ENCODE peak calls at places on chromosomes 7 and 10, in nine cellular contexts. F is spleen, G is left ventricle myocardium inferior, M is AG09309, Z is cardiac muscle cell, C is mammary epithelial cell, Q is thoracic aorta, L is neural progenitor cell, B is uterus. T is an unnamed sample.

GRCh38 chr10:43756343-43756742 is 107.7 kb upstream of the ZNF32 start:
- DNase-seq in B (no peak), Q (no peak), F (no peak), C (no peak), L (no peak), M (no peak), Z (no peak), G (no peak), T (no peak)

GRCh38 chr7:142669074-142669654 is 80.1 kb upstream of the PRSS1 start:
- DNase-seq in F (no peak), G (no peak), Q (no peak), B (no peak), C (peak), M (no peak), Z (no peak), L (peak), T (no peak)

GRCh38 chr10:115129752-115130151 is 36.6 kb downstream of the ATRNL1 start:
- DNase-seq in B (no peak), Q (no peak), F (no peak), Z (peak), L (peak), C (peak), M (peak), G (no peak), T (no peak)

GRCh38 chr7:128167316-128167691 is 73.8 kb upstream of the LEP start:
- DNase-seq in F (no peak), Z (peak), G (no peak), M (no peak), C (peak), Q (no peak), L (peak), B (peak), T (no peak)

GRCh38 chr10:34715511-34716187 is 99.4 kb downstream of the PARD3 start:
- DNase-seq in M (no peak), B (no peak), Z (no peak), Q (no peak), C (no peak), G (no peak), L (no peak), F (no peak), T (no peak)

GRCh38 chr7:69652947-69653701 is 54.8 kb downstream of the AUTS2 start:
- DNase-seq in Z (no peak), C (no peak), L (no peak), M (no peak), F (no peak), B (no peak), G (no peak), Q (no peak), T (no peak)

GRCh38 chr10:78476156-78476555 is 442.5 kb downstream of the RPS24 start:
- DNase-seq in G (no peak), F (no peak), M (no peak), B (no peak), Q (no peak), Z (no peak), L (no peak), C (no peak), T (no peak)

GRCh38 chr7:36312064-36312914 is 77.4 kb upstream of the ANLN start:
- DNase-seq in M (no peak), F (peak), G (no peak), C (peak), Q (no peak), B (no peak), L (peak), Z (peak), T (no peak)

GRCh38 chr7:16504019-16504418 is 22.6 kb upstream of the LRRC72 start:
- DNase-seq in M (no peak), Q (no peak), G (no peak), L (no peak), C (no peak), Z (no peak), B (no peak), F (no peak), T (no peak)

DNA sequence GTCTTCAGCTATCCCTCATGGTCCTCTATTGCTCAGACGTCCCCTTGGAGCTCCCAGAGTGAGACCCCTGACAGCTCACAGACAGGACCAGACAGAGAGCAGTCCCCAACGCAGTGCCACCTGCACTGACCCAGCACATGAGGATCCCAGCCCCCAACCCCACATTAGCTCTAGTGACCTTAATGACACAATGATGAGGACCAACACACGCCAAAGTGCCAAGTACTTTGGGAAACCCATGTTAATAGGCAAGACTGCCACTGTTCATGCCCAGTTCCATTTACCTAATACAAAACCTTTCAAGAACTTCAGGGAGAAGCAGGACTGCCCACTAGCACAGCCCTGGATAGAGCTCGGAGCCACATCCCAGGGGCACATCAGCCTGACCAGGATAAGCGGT is 5.7 kb upstream of the GRB10 start:
- DNase-seq in F (no peak), Q (no peak), G (no peak), B (no peak), M (no peak), C (no peak), L (no peak), Z (no peak), T (no peak)
- H3K4me3 ChIP-seq in F (no peak), Q (no peak), G (no peak), B (no peak), M (no peak), C (no peak), L (no peak), Z (no peak), T (no peak)

GRCh38 chr10:22617516-22617915 is 96.9 kb downstream of the PIP4K2A start:
- DNase-seq in G (no peak), Q (no peak), L (no peak), C (no peak), M (no peak), B (no peak), Z (no peak), F (no peak), T (no peak)
- TF ChIP-seq CTCF in G (no peak), Q (no peak), L (peak), C (no peak), M (no peak), B (no peak), Z (peak), F (no peak), T (no peak)

GRCh38 chr7:143892527-143893300 is 9.3 kb downstream of the TCAF1 start:
- DNase-seq in C (peak), G (no peak), Z (peak), M (no peak), L (peak), B (no peak), Q (no peak), F (no peak), T (no peak)
- H3K4me3 ChIP-seq in C (no peak), G (no peak), Z (no peak), M (no peak), L (no peak), B (no peak), Q (no peak), F (no peak), T (no peak)

DNA sequence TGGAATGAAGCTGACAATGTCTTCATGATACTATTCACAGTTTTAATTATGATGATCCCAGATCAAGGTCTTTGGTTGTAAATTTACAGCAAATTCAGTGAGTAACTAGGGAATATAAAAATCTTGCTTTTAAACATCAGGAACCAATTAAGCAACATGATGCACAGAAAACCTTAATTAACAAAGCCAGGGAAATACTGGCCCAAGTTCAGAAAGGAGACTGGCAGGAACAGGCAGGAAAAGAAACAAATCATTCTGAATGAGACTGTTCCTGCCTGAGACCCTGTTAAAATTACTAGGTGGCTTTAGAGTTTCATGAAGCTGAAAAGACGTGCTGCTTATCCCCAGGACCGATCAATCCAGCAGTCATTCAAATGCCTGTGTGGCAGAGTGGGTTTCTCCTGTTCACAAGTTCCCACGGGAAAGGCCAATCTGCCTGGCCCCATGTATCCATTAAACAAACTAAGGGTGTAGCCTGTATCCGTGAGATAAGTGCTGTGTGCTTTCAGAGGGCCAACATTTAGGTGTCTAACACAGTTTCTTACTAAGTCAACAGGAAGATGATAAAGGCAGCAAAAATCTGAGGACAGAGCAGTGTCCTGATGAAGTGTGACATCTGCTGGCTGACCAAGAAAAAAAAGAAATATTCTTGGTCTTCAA is 34.4 kb downstream of the PUS7 start:
- DNase-seq in C (peak), M (peak), F (no peak), Z (no peak), L (peak), Q (no peak), G (no peak), B (no peak), T (peak)
- TF ChIP-seq CTCF in C (peak), M (peak), F (peak), Z (peak), L (peak), Q (no peak), G (peak), B (no peak), T (peak)

GRCh38 chr7:29189743-29190201 is 4.8 kb upstream of the CHN2 start:
- DNase-seq in Z (peak), C (peak), M (no peak), G (peak), L (peak), F (peak), Q (no peak), B (peak), T (no peak)
- H3K4me3 ChIP-seq in Z (no peak), C (no peak), M (no peak), G (no peak), L (peak), F (no peak), Q (no peak), B (no peak), T (no peak)

GRCh38 chr10:15485027-15485426 is 113.9 kb upstream of the FAM171A1 start:
- DNase-seq in B (no peak), M (no peak), G (no peak), C (no peak), Q (no peak), F (no peak), Z (no peak), L (no peak), T (no peak)

GRCh38 chr10:15489431-15489830 is 118.3 kb upstream of the FAM171A1 start:
- DNase-seq in M (no peak), Z (no peak), C (no peak), Q (no peak), L (no peak), G (no peak), F (no peak), B (no peak), T (no peak)

GRCh38 chr10:15485684-15486316 is 114.7 kb upstream of the FAM171A1 start:
- DNase-seq in M (peak), B (peak), F (no peak), L (no peak), Z (no peak), G (no peak), Q (peak), C (no peak), T (peak)

GRCh38 chr10:15486404-15486803 is 115.3 kb upstream of the FAM171A1 start:
- DNase-seq in C (no peak), Q (no peak), G (no peak), M (peak), L (no peak), Z (peak), B (no peak), F (no peak), T (peak)

DNA sequence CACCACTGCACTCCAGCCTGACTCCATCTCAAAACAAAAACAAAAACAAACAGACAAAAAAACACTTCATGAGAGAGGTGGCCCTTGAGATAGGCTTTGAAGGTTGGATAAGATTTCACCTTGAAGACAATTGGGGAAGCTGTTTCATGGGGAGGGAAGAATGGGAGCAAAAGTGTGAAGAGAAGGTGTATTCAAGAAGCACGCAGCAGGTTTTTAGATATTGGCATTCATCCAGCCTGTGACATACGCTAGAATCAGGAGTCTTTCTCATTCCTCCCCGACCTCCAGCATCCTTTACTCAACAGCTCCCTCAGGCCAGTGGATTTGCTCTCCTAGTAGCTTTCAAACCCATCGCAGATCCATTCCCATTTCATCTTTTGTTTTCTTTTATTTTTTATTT is 116.3 kb upstream of the FAM171A1 start:
- DNase-seq in G (no peak), F (no peak), B (no peak), Z (no peak), C (no peak), Q (no peak), M (no peak), L (no peak), T (no peak)
- TF ChIP-seq CTCF in G (no peak), F (no peak), B (no peak), Z (no peak), C (no peak), Q (no peak), M (no peak), L (no peak), T (no peak)

DNA sequence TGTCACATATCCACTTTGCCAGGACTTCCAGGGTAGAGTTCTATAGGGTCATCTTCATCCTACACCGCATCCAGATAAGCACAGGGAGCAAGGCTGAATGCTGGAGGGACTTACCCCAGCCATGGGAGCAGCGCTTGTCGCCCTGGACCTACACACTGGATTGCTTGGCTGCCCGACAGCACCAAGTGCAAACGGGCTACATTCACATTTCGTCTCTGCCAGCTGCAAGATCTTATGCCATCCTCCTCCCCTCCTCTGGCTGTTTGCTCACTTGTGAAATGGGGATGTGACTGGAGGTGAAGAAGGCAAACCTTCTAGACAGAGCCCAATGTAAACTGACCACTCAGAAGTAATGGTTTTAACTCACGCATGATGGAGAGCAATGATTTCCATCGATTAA is 1.0 kb downstream of the DDC start:
- DNase-seq in Q (no peak), Z (no peak), F (no peak), L (no peak), B (no peak), G (no peak), M (no peak), C (no peak), T (no peak)
- H3K4me3 ChIP-seq in Q (no peak), Z (no peak), F (no peak), L (no peak), B (no peak), G (no peak), M (no peak), C (no peak), T (no peak)

GRCh38 chr7:87530126-87530525 is 54.6 kb upstream of the ABCB4 start:
- DNase-seq in B (no peak), M (no peak), G (no peak), Q (no peak), L (no peak), Z (no peak), C (no peak), F (no peak), T (no peak)
- TF ChIP-seq CTCF in B (no peak), M (no peak), G (no peak), Q (no peak), L (no peak), Z (no peak), C (no peak), F (no peak), T (no peak)